ENCODE peak calls at places on chromosomes 12 and 14, in seven cellular contexts. P is MM.1S, I is tibial artery, M is body of pancreas, N is mammary epithelial cell, W is prostate gland, O is heart right ventricle. K is an unnamed sample. For H3K27me3 and H3K4me1, the result is how much of the 10 kb centered on the place peaks cover.

GRCh38 chr14:71720978-71721624 is 211.1 kb upstream of the RGS6 start:
- DNase-seq in P (no peak), I (no peak), M (peak), N (peak), W (no peak), O (peak), K (no peak)

GRCh38 chr14:52061380-52061779 is 7.5 kb downstream of the NID2 start:
- DNase-seq in P (no peak), I (no peak), M (no peak), N (no peak), W (no peak), O (peak), K (no peak)

GRCh38 chr12:111310076-111310870 is 58.6 kb downstream of the PHETA1 start:
- DNase-seq in P (no peak), I (no peak), M (no peak), N (no peak), W (no peak), O (no peak), K (no peak)

GRCh38 chr12:94150483-94151225 is 2.3 kb downstream of the PLXNC1 start:
- DNase-seq in P (peak), I (no peak), M (no peak), N (no peak), W (no peak), O (no peak), K (no peak)

GRCh38 chr12:59151243-59151642 is 230.9 kb upstream of the LRIG3 start:
- DNase-seq in P (no peak), I (no peak), M (no peak), N (no peak), W (no peak), O (no peak), K (no peak)

GRCh38 chr12:89245090-89245489 is 107.2 kb downstream of the DUSP6 start:
- DNase-seq in P (peak), I (no peak), M (no peak), N (no peak), W (no peak), O (no peak), K (no peak)

GRCh38 chr14:64673329-64673728 is 30.9 kb upstream of the PLEKHG3 start:
- DNase-seq in P (no peak), I (no peak), M (no peak), N (no peak), W (no peak), O (no peak), K (no peak)

GRCh38 chr12:104909761-104910160 is 48.3 kb downstream of the SLC41A2 start:
- DNase-seq in P (no peak), I (no peak), M (no peak), N (peak), W (no peak), O (no peak), K (no peak)

GRCh38 chr12:5230151-5230550 is 186.5 kb downstream of the KCNA5 start:
- DNase-seq in P (no peak), I (no peak), M (no peak), N (peak), W (no peak), O (no peak), K (no peak)

GRCh38 chr12:61758661-61759060 is 501.5 kb upstream of the USP15 start:
- DNase-seq in P (no peak), I (no peak), M (no peak), N (no peak), W (no peak), O (no peak), K (no peak)

GRCh38 chr14:32211068-32211404 is 8.0 kb upstream of the RNU6-8 start:
- DNase-seq in P (no peak), I (no peak), M (no peak), N (no peak), W (no peak), O (no peak), K (no peak)

GRCh38 chr12:120846721-120847120 is 57.4 kb downstream of the SPPL3 start:
- DNase-seq in P (no peak), I (no peak), M (no peak), N (no peak), W (no peak), O (no peak), K (no peak)

GRCh38 chr14:105848570-105848969 is 322.2 kb downstream of the TMEM121 start:
- DNase-seq in P (no peak), I (no peak), M (no peak), N (no peak), W (no peak), O (no peak), K (no peak)

GRCh38 chr14:104765517-104765916 is 12.6 kb downstream of the SIVA1 start:
- DNase-seq in P (no peak), I (no peak), M (no peak), N (no peak), W (no peak), O (no peak), K (no peak)

GRCh38 chr14:55926007-55926406 is 192.2 kb upstream of the PELI2 start:
- DNase-seq in P (no peak), I (no peak), M (peak), N (no peak), W (no peak), O (no peak), K (no peak)

GRCh38 chr12:94286580-94287244 is 138.3 kb downstream of the PLXNC1 start:
- DNase-seq in P (no peak), I (no peak), M (no peak), N (no peak), W (no peak), O (no peak), K (no peak)

GRCh38 chr12:57583008-57583831 is 7.8 kb upstream of the PIP4K2C start:
- DNase-seq in P (peak), I (peak), M (peak), N (peak), W (peak), O (peak), K (peak)

GRCh38 chr14:66383271-66383670 is 102.9 kb upstream of the CCDC196 start:
- DNase-seq in P (no peak), I (no peak), M (no peak), N (no peak), W (no peak), O (no peak), K (no peak)

GRCh38 chr12:31019561-31020308 is 53.9 kb upstream of the DDX11 start:
- DNase-seq in P (no peak), I (no peak), M (no peak), N (no peak), W (no peak), O (no peak), K (no peak)

GRCh38 chr12:21675096-21675495 is 17.5 kb upstream of the LDHB start:
- DNase-seq in P (no peak), I (no peak), M (no peak), N (no peak), W (no peak), O (no peak), K (no peak)

GRCh38 chr12:52190860-52191729 is 719 bp downstream of the KRT80 start:
- DNase-seq in P (no peak), I (no peak), M (peak), N (no peak), W (no peak), O (no peak), K (no peak)

GRCh38 chr14:44396226-44396625 is 110.9 kb downstream of the FSCB start:
- DNase-seq in P (no peak), I (no peak), M (no peak), N (no peak), W (no peak), O (no peak), K (no peak)

GRCh38 chr12:131681257-131681620 is 29.7 kb upstream of the SFSWAP start:
- DNase-seq in P (no peak), I (peak), M (no peak), N (no peak), W (no peak), O (no peak), K (no peak)

GRCh38 chr12:131684015-131684725 is 26.7 kb upstream of the SFSWAP start:
- DNase-seq in P (no peak), I (peak), M (no peak), N (no peak), W (no peak), O (no peak), K (no peak)

GRCh38 chr12:131683266-131684014 is 27.4 kb upstream of the SFSWAP start:
- DNase-seq in P (no peak), I (peak), M (no peak), N (peak), W (no peak), O (no peak), K (no peak)

GRCh38 chr12:131677699-131678098 is 33.2 kb upstream of the SFSWAP start:
- DNase-seq in P (no peak), I (peak), M (no peak), N (no peak), W (no peak), O (no peak), K (no peak)

DNA sequence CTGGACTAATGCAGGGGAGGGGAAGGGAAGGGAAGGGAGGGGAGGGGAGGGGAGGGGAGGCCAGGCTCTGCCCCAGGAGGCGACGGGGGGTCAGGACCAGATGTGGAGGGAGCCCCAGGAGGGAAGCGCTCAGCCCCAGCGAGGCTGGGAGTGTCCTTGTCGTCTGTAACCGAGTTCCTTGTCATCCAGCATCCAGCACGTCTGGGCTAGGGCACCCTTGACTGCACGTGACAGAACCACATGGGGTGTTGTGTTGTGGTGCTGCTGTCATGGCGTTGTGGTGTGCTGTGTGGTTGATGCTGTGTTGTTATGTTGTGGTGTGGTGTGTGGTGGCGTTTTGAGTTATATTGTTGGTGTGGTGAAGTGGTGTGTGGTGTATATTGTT is 28.4 kb upstream of the SFSWAP start:
- DNase-seq in P (no peak), I (no peak), M (no peak), N (no peak), W (no peak), O (no peak), K (no peak)
- H3K27me3 ChIP-seq in P (under half), I (under half), M (under half), N (under half), W (under half), O (under half), K (under half)

GRCh38 chr12:114917953-114918352 is 234.0 kb upstream of the TBX3 start:
- DNase-seq in P (no peak), I (no peak), M (no peak), N (no peak), W (no peak), O (no peak), K (no peak)

GRCh38 chr12:114916531-114916930 is 232.6 kb upstream of the TBX3 start:
- DNase-seq in P (no peak), I (no peak), M (no peak), N (no peak), W (no peak), O (no peak), K (no peak)

GRCh38 chr12:114917307-114917706 is 233.3 kb upstream of the TBX3 start:
- DNase-seq in P (no peak), I (no peak), M (no peak), N (no peak), W (no peak), O (no peak), K (no peak)

GRCh38 chr12:114919479-114919878 is 235.5 kb upstream of the TBX3 start:
- DNase-seq in P (no peak), I (no peak), M (no peak), N (no peak), W (no peak), O (no peak), K (no peak)

DNA sequence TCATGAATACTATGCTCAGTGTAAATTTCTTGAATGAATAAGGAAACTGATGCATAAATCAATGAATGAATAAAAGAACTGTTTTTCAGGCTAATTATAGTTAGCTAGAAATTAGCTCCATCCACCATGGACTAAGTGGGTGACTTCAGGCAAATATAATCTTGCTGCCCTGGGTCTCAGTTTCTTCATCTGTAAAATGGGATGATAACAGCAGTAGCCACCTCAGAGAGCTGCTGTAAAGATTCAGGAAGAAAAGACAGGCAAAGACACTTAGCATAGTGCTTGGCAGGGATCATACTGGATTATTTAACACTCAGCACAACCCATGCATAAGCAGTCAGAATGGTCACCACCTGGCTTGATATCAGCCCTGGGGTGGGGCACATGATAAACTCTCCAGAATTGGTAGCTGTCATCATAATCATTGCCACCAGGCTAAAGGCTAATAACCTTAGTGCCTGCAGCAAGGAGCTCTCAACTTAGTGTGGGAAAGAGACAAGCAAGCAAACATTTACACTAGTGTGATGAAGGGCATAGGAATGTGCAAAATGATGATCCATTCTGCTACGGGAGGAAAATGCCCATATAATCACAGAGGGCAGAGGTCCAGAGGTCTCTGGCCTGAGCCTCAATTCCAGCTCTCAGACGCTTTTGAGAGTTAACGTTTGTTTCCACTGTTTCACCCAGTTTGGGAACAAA is 234.7 kb upstream of the TBX3 start:
- DNase-seq in P (no peak), I (no peak), M (no peak), N (peak), W (no peak), O (no peak), K (no peak)
- H3K4me1 ChIP-seq in P (under half), I (under half), M (under half), N (under half), W (under half), O (under half), K (under half)

GRCh38 chr14:74571901-74572828 is 39.9 kb downstream of the LTBP2 start:
- DNase-seq in P (no peak), I (no peak), M (no peak), N (peak), W (no peak), O (no peak), K (no peak)

GRCh38 chr14:74572829-74573360 is 39.1 kb downstream of the LTBP2 start:
- DNase-seq in P (no peak), I (no peak), M (no peak), N (peak), W (peak), O (no peak), K (no peak)

GRCh38 chr14:74574092-74574438 is 38.0 kb downstream of the LTBP2 start:
- DNase-seq in P (no peak), I (no peak), M (no peak), N (no peak), W (no peak), O (no peak), K (no peak)

GRCh38 chr14:74574706-74575105 is 37.3 kb downstream of the LTBP2 start:
- DNase-seq in P (no peak), I (no peak), M (no peak), N (peak), W (no peak), O (no peak), K (no peak)

DNA sequence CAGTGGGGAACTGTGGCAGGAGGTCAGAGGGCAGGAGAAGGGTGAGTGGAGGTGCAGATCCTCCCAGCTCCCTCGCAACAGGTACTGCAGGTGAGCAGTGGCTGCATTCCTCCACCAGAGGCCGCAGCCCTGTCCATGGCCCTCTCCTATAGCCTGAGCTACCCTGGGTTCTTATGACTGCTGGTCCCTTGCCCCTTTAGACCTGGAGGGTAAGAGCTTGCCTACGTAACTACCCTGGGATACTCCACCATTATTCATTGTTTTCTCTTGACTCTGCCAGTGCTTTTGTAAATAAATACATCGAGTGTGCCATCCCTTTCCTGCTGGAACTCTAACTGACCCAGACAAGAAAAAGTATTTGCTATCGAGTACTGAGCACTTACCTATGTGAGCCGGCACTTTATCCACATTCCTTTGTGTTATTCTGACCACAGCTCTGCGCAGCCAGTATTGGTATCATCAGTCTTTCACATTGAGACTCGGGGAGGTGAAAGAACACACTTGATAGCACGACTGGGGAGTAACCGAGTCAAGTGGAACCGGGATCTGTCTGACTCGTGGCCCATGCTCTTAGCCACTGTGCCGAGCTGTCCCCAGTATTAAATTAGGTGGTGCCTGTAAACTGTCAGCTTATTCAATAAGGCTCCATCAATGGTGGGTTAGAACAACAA is 38.5 kb downstream of the LTBP2 start:
- DNase-seq in P (no peak), I (no peak), M (no peak), N (peak), W (no peak), O (no peak), K (no peak)
- TF ChIP-seq CTCF in P (peak), I (no peak), M (no peak), N (peak), W (peak), O (no peak), K (no peak)

DNA sequence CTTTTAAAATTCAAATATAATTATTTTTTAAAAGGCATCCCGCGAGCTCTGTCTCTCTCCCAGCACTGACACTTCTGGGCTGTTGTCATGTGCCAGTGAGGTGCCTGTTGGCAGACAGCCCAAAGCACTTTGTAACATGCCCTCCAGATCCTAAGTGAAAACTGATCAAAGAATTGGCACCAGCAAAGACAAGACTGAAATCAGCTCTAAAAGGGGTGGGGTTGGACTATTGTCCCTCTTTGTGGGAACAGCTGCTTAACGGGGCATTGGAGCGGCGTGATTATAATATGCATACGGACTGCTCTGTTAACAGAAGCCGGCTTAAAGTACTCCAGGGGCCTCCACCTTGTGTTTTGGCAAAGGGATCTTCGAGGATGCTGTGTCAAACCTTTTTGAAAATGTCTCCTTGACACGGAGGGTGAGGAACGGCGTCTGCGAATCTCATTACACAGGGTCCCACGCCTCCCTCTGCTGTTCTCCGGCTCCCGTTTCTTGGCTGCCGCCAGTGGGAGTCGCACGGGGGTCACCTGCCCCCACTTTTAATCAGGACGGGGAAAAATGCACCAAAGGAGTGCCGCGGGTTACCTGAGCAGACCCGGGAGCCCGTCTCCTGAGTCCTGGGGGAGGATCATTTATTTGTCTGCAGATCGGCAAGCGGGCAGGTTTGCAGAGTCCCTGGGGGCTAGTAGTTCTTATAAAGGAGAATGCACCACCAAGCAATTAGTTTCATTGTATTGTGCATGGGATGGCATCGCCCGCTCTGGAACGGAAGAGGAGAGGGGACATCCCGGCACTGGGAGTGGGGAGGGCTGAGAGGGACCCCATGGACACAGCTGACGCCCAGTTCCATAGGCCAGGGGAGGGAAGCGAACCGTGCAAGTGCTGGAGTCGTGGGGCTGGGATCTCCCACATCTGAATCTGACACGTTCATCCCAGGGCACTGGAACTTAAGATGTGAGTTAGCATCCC is 44.3 kb downstream of the SPRING1 start:
- DNase-seq in P (no peak), I (no peak), M (peak), N (no peak), W (no peak), O (no peak), K (no peak)
- H3K27me3 ChIP-seq in P (under half), I (under half), M (under half), N (under half), W (under half), O (under half), K (under half)

GRCh38 chr12:122081697-122082221 is 3.2 kb downstream of the MLXIP start:
- DNase-seq in P (peak), I (peak), M (peak), N (peak), W (no peak), O (peak), K (no peak)
- H3K4me1 ChIP-seq in P (under half), I (half or more), M (half or more), N (under half), W (under half), O (half or more), K (half or more)

GRCh38 chr14:87748558-87748957 is 244.4 kb downstream of the GALC start:
- DNase-seq in P (no peak), I (no peak), M (no peak), N (no peak), W (no peak), O (no peak), K (no peak)

GRCh38 chr14:87745507-87746118 is 247.4 kb downstream of the GALC start:
- DNase-seq in P (peak), I (no peak), M (peak), N (peak), W (no peak), O (no peak), K (no peak)
- TF ChIP-seq CTCF in P (peak), I (peak), M (peak), N (peak), W (peak), O (peak), K (no peak)

GRCh38 chr14:94484476-94484875 is 8.5 kb upstream of the SERPINA9 start:
- DNase-seq in P (no peak), I (no peak), M (no peak), N (no peak), W (no peak), O (no peak), K (no peak)

GRCh38 chr14:94486883-94487282 is 10.9 kb upstream of the SERPINA9 start:
- DNase-seq in P (no peak), I (no peak), M (no peak), N (no peak), W (no peak), O (no peak), K (no peak)

GRCh38 chr14:94483071-94483451 is 7.1 kb upstream of the SERPINA9 start:
- DNase-seq in P (no peak), I (no peak), M (no peak), N (no peak), W (no peak), O (no peak), K (no peak)

GRCh38 chr14:94483729-94484275 is 7.8 kb upstream of the SERPINA9 start:
- DNase-seq in P (no peak), I (no peak), M (no peak), N (peak), W (no peak), O (no peak), K (no peak)

GRCh38 chr14:94485944-94486841 is 10.2 kb upstream of the SERPINA9 start:
- DNase-seq in P (no peak), I (no peak), M (peak), N (peak), W (peak), O (peak), K (no peak)
- H3K27me3 ChIP-seq in P (under half), I (under half), M (under half), N (under half), W (under half), O (under half), K (under half)

GRCh38 chr12:4133029-4133428 is 140.5 kb upstream of the CCND2 start:
- DNase-seq in P (no peak), I (no peak), M (no peak), N (no peak), W (no peak), O (no peak), K (no peak)
- H3K4me1 ChIP-seq in P (under half), I (under half), M (under half), N (under half), W (under half), O (under half), K (under half)